ENCODE peak calls at places on chromosomes 5 and 9, in six cellular contexts. Q, H, V, D, A and O are unnamed samples.

GRCh38 chr9:134175291-134175807 is 11.0 kb upstream of the RNU6ATAC start:
- DNase-seq in Q (peak; percentile 86), H (no peak), V (peak; percentile 70), D (no peak), A (no peak), O (peak; percentile 40)

GRCh38 chr5:93611900-93612898 is 29.2 kb downstream of the NR2F1 start:
- DNase-seq in Q (peak; percentile 28), H (no peak), V (peak; percentile 66), D (no peak), A (peak; percentile 73), O (peak; percentile 82)

GRCh38 chr9:92641092-92641809 is 28.7 kb downstream of the IPPK start:
- DNase-seq in Q (no peak), H (no peak), V (no peak), D (peak; percentile 13), A (peak; percentile 45), O (no peak)

GRCh38 chr5:42912184-42912766 is 100.6 kb upstream of the SELENOP start:
- DNase-seq in Q (peak; percentile 37), H (peak; percentile 51), V (no peak), D (no peak), A (no peak), O (no peak)

GRCh38 chr9:31807574-31808256 is 576.7 kb upstream of the ACO1 start:
- DNase-seq in Q (peak; percentile 11), H (peak; percentile 51), V (no peak), D (no peak), A (peak; percentile 67), O (peak; percentile 64)

GRCh38 chr5:2223303-2223702 is 340.6 kb upstream of the IRX4 start:
- DNase-seq in Q (no peak), H (no peak), V (no peak), D (no peak), A (no peak), O (peak; percentile 40)

GRCh38 chr5:12204761-12205160 is 300.5 kb upstream of the CTNND2 start:
- DNase-seq in Q (no peak), H (no peak), V (no peak), D (no peak), A (no peak), O (no peak)

GRCh38 chr5:172605466-172605865 is 35.6 kb upstream of the NEURL1B start:
- DNase-seq in Q (no peak), H (no peak), V (no peak), D (no peak), A (no peak), O (no peak)

GRCh38 chr5:142717582-142718215 is 31.8 kb upstream of the FGF1 start:
- DNase-seq in Q (no peak), H (no peak), V (peak; percentile 64), D (no peak), A (no peak), O (no peak)

GRCh38 chr5:138978085-138978484 is 103.0 kb upstream of the LRRTM2 start:
- DNase-seq in Q (no peak), H (no peak), V (no peak), D (no peak), A (no peak), O (no peak)

GRCh38 chr9:132114102-132114707 is 34.5 kb upstream of the MED27 start:
- DNase-seq in Q (peak; percentile 68), H (no peak), V (no peak), D (peak; percentile 61), A (no peak), O (peak; percentile 29)

GRCh38 chr9:105278751-105279150 is 34.3 kb downstream of the SLC44A1 start:
- DNase-seq in Q (no peak), H (no peak), V (no peak), D (no peak), A (no peak), O (no peak)

GRCh38 chr9:22159590-22159989 is 150.5 kb upstream of the CDKN2B start:
- DNase-seq in Q (no peak), H (no peak), V (no peak), D (no peak), A (no peak), O (no peak)

GRCh38 chr5:81187885-81188284 is 45.2 kb upstream of the CKMT2 start:
- DNase-seq in Q (no peak), H (no peak), V (no peak), D (no peak), A (no peak), O (no peak)

GRCh38 chr5:2876183-2876582 is 124.7 kb upstream of the IRX2 start:
- DNase-seq in Q (no peak), H (no peak), V (no peak), D (no peak), A (no peak), O (no peak)

DNA sequence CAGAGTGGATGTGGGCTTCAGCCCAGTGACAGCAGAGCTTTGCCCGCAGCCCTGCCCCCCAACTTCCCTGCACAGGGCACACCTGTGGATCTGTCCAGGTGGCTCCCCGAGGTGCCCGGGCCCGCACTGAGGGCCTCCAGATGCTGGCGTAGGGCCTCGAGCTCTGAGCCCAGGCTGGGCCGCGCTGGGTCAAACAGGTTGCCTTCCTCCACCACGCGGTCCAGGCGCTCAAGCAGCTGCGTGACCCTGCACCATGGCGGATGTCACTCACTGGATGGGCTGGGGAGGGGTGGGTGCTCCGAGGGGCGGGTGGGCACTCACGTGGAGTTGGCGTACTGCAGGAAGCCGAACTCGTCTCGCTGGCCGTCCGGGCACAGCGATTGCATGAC is 5.4 kb downstream of the ABCA2 start:
- DNase-seq in Q (no peak), H (no peak), V (no peak), D (no peak), A (no peak), O (no peak)
- TF ChIP-seq POLR2AphosphoS5 in Q (no peak), H (no peak), V (no peak), D (no peak), A (no peak), O (no peak)

GRCh38 chr5:37370864-37371726 is at the start of gene NUP155:
- DNase-seq in Q (peak; percentile 96), H (peak; percentile 95), V (peak; percentile 90), D (peak; percentile 88), A (peak; percentile 97), O (peak; percentile 96)
- TF ChIP-seq CTCF in Q (no peak), H (no peak), V (no peak), D (no peak), A (no peak), O (no peak)

DNA sequence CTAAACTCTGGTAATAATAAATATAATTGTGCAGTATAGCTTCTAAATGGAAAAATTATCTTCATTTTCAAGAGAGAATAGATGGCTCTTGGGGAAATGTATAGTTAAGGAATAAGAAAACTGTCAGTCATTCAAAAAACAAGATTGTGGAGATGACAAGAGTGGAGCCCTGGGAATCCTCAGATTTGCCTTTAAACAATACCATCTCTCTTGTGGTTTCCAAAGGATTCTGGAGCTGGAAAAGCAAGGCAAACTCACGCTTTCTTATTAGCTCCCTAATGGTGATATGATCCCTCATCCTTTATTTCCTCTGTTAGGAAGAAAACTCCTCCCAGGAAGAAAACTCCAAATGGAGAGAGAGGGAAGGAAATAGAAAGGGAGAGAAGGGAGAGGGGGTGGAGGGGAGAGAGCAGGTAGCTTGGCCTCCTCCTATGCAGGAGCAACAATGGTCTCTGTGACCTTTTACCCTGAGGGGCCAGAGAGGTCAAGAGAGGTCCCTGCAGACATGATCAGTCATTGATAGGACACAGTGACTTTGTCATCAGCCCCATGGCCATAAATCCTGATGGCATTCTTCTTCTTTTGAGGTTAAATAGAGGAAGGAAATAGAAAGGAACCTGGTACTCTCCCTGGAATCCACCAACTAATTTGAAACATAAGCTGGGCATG is 312.2 kb downstream of the ARRDC3 start:
- DNase-seq in Q (no peak), H (no peak), V (no peak), D (no peak), A (no peak), O (no peak)
- TF ChIP-seq POLR2AphosphoS5 in Q (no peak), H (no peak), V (no peak), D (no peak), A (no peak), O (no peak)

GRCh38 chr5:158124606-158125316 is 265.8 kb upstream of the CLINT1 start:
- DNase-seq in Q (no peak), H (no peak), V (no peak), D (no peak), A (no peak), O (no peak)

GRCh38 chr5:158120760-158121159 is 261.8 kb upstream of the CLINT1 start:
- DNase-seq in Q (no peak), H (no peak), V (no peak), D (no peak), A (no peak), O (no peak)

GRCh38 chr5:158123595-158123994 is 264.6 kb upstream of the CLINT1 start:
- DNase-seq in Q (no peak), H (no peak), V (no peak), D (no peak), A (no peak), O (no peak)

GRCh38 chr5:158119852-158120708 is 261.1 kb upstream of the CLINT1 start:
- DNase-seq in Q (no peak), H (no peak), V (no peak), D (no peak), A (no peak), O (no peak)

DNA sequence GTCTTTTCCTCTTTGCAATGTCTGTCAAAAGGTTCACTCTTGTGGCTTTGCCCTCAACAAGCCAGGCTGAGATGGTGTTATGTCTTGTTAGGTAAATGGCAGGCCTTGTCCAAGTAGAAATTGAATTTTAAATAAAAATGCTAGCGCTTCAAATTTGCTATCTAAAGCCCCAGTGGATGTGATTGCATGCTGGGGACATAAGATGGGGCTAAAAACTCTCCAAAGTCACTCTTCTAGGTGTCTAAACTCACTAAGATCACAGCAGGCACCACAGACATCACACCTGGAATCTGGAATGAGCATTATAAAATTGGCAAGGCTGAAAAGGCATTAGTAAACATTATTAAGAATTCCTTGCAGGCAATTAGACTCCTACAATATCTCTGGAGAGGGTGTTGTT is 262.7 kb upstream of the CLINT1 start:
- DNase-seq in Q (no peak), H (no peak), V (no peak), D (no peak), A (no peak), O (no peak)
- TF ChIP-seq CTCF in Q (no peak), H (no peak), V (peak; percentile 14), D (no peak), A (no peak), O (no peak)